ENCODE peak calls at places on chromosomes 11 and 22, in eight cellular contexts. R, P, T, S, F, Q, D and B are unnamed samples.

GRCh38 chr11:90216611-90217010 is 6.2 kb downstream of the CHORDC1 start:
- DNase-seq in R (no peak), S (no peak), Q (no peak), T (no peak), F (no peak), P (no peak), D (no peak), B (no peak)

GRCh38 chr11:101346591-101346990 is 217.0 kb upstream of the PGR start:
- DNase-seq in Q (no peak), S (no peak), T (no peak), R (no peak), P (no peak), D (no peak), F (peak), B (no peak)

GRCh38 chr22:44210721-44211120 is 30.0 kb downstream of the PARVG start:
- DNase-seq in R (no peak), Q (no peak), T (no peak), D (no peak), P (no peak), S (peak), F (peak), B (peak)

GRCh38 chr11:125005491-125005890 is 51.5 kb downstream of the CCDC15 start:
- DNase-seq in S (no peak), D (no peak), T (no peak), P (no peak), Q (no peak), F (no peak), R (no peak), B (no peak)

GRCh38 chr11:125941606-125942275 is 4.1 kb upstream of the VSIG10L2 start:
- DNase-seq in P (peak), D (peak), T (peak), Q (no peak), S (peak), F (peak), R (peak), B (peak)

GRCh38 chr11:92226331-92227232 is 2.0 kb downstream of the FAT3 start:
- DNase-seq in Q (no peak), S (peak), P (no peak), T (no peak), F (no peak), R (no peak), D (no peak), B (no peak)

GRCh38 chr11:72969894-72970335 is 155.7 kb downstream of the ATG16L2 start:
- DNase-seq in S (peak), T (peak), R (no peak), F (peak), P (no peak), D (no peak), Q (no peak), B (peak)

GRCh38 chr11:80502511-80502910 is 1061.7 kb upstream of the TENM4 start:
- DNase-seq in R (no peak), P (no peak), Q (no peak), S (no peak), D (no peak), F (no peak), T (no peak), B (no peak)

GRCh38 chr11:130448416-130449068 is at the start of gene ADAMTS15:
- DNase-seq in Q (no peak), F (peak), D (peak), R (peak), S (peak), P (peak), T (peak), B (peak)

GRCh38 chr11:130403301-130403804 is 25.1 kb downstream of the ADAMTS8 start:
- DNase-seq in T (no peak), R (no peak), F (peak), S (peak), P (peak), Q (no peak), D (no peak), B (peak)

GRCh38 chr11:69076129-69076791 is 27.5 kb downstream of the TPCN2 start:
- DNase-seq in F (peak), S (peak), R (no peak), T (no peak), P (no peak), Q (no peak), D (no peak), B (no peak)

GRCh38 chr11:68276864-68277263 is 5.1 kb upstream of the C11orf24 start:
- DNase-seq in F (no peak), R (no peak), S (no peak), P (no peak), Q (no peak), T (no peak), D (no peak), B (no peak)

GRCh38 chr11:15216678-15217077 is 102.0 kb downstream of the INSC start:
- DNase-seq in T (no peak), R (no peak), Q (no peak), P (no peak), F (no peak), S (no peak), D (no peak), B (no peak)
- TF ChIP-seq CTCF in T (no peak), R (no peak), Q (peak), P (no peak), F (peak), S (peak), D (peak), B (peak)

GRCh38 chr11:75350122-75350742 is 1.2 kb downstream of the ARRB1 start:
- DNase-seq in D (no peak), F (no peak), T (no peak), Q (no peak), P (no peak), R (no peak), S (no peak), B (no peak)

GRCh38 chr11:75352417-75353206 is 1.2 kb upstream of the ARRB1 start:
- DNase-seq in T (no peak), Q (no peak), R (no peak), F (no peak), P (no peak), S (no peak), D (no peak), B (no peak)

GRCh38 chr11:75349540-75350116 is 1.8 kb downstream of the ARRB1 start:
- DNase-seq in R (peak), S (no peak), T (peak), Q (no peak), P (peak), F (no peak), D (no peak), B (no peak)

GRCh38 chr11:75350743-75351540 is 519 bp downstream of the ARRB1 start:
- DNase-seq in S (peak), P (peak), R (peak), T (peak), F (no peak), Q (no peak), D (no peak), B (peak)

GRCh38 chr11:75351541-75352416 is at the start of gene ARRB1:
- DNase-seq in Q (no peak), F (peak), S (peak), R (peak), T (no peak), P (peak), D (peak), B (peak)
- TF ChIP-seq CTCF in Q (no peak), F (no peak), S (peak), R (peak), T (no peak), P (no peak), D (no peak), B (no peak)

DNA sequence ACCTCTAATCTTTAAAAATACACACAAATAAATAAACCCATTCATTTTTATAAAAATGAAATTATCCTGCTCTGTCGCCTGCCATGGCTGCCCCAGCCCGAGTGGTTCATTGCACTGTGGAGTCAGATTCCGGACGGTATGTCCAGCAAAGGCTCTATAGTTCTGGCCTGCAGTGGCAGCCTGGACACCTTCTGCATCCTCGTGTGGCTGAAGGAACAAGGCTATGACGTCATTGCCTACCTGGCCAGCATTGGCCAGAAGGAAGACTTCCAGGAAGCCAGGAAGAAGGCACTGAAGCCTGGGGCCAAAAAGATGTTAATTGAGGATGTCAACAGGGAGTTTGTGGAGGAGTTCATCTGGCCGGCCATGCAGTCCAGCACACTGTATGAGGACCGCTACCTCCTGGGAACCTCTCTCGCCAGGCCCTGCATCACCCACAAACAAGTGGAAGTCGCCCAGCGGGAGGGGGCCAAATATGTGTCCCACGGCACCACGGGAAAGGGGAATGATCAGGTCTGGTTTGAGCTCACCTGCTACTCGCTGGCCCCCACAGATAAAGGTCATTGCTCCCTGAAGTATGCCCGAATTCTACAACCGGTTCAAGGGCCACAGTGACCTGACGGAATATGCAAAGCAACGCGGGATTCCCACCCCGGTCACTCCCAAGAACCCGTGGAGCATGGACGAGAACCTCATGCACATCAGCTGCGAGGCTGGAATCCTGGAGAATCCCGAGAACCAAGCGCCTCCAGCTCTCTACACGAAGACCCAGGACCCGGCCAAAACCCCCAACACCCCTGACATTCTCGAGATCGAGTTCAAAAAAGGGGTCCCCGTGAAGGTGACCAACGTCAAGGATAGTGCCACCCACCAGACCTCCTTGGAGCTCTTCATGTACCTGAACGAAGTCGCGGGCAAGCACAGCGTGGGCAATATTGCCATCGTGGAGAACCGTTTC is 158.2 kb upstream of the GUCY1A2 start:
- DNase-seq in T (no peak), S (no peak), D (no peak), F (no peak), Q (no peak), R (no peak), P (no peak), B (no peak)
- TF ChIP-seq CTCF in T (no peak), S (no peak), D (no peak), F (no peak), Q (no peak), R (no peak), P (no peak), B (no peak)

GRCh38 chr11:78415338-78415737 is 2.3 kb downstream of the GAB2 start:
- DNase-seq in F (no peak), R (no peak), S (no peak), Q (no peak), D (no peak), P (no peak), T (peak), B (no peak)
- TF ChIP-seq CTCF in F (no peak), R (no peak), S (no peak), Q (no peak), D (no peak), P (no peak), T (no peak), B (no peak)

DNA sequence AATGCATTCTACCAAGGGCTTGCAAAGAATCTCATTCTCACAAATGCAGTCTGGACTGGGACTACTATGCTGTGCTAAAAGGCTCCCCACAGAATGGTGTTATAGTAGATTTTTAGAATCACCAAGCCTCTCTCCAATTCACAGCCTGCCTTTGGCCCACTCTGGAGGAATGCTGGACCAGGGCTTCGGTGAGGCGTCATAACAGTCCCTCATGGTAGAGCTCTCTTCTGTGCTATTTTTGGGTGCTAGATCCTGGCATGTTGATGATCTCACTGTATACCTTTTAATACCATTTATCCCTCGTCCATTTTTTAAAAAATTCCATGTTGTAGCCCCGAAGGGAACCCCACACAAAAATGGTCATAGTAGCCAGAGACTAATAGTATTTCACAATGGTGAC is 17.6 kb downstream of the MAP6 start:
- DNase-seq in T (no peak), Q (no peak), R (no peak), S (no peak), F (no peak), P (no peak), D (no peak), B (no peak)
- TF ChIP-seq CTCF in T (no peak), Q (no peak), R (no peak), S (no peak), F (no peak), P (no peak), D (no peak), B (no peak)

GRCh38 chr11:121321614-121322243 is 29.2 kb downstream of the SC5D start:
- DNase-seq in T (no peak), R (peak), P (no peak), D (peak), S (peak), Q (no peak), F (peak), B (peak)
- TF ChIP-seq CTCF in T (no peak), R (peak), P (no peak), D (no peak), S (peak), Q (peak), F (peak), B (peak)